ENCODE peak calls at places on chromosomes 1 and 21, in seven cellular contexts. W, I, U, K, O, X and B are unnamed samples.

GRCh38 chr1:77487631-77488030 is 194.8 kb downstream of the ZZZ3 start:
- DNase-seq in K (no peak), U (no peak), W (no peak), X (no peak), I (no peak), O (no peak), B (no peak)

GRCh38 chr1:235990376-235990795 is 74.5 kb downstream of the NID1 start:
- DNase-seq in K (peak; percentile 79), O (no peak), X (no peak), I (no peak), W (no peak), U (no peak), B (no peak)

GRCh38 chr1:21329209-21329844 is 39.1 kb upstream of the ECE1 start:
- DNase-seq in X (peak; percentile 55), I (no peak), O (no peak), W (no peak), U (no peak), K (no peak), B (no peak)

GRCh38 chr1:236147521-236148470 is 5.5 kb downstream of the GPR137B start:
- DNase-seq in W (no peak), K (no peak), X (no peak), I (no peak), U (no peak), O (no peak), B (no peak)

GRCh38 chr1:8702121-8702520 is 115.3 kb downstream of the RERE start:
- DNase-seq in X (no peak), I (peak; percentile 72), U (no peak), K (no peak), W (peak; percentile 73), O (peak; percentile 71), B (no peak)

GRCh38 chr1:217896490-217896889 is 265.3 kb downstream of the SPATA17 start:
- DNase-seq in O (no peak), X (no peak), I (no peak), W (no peak), U (no peak), K (peak; percentile 85), B (no peak)

GRCh38 chr1:206833741-206834140 is 31.7 kb upstream of the IL20 start:
- DNase-seq in O (no peak), W (no peak), K (no peak), I (peak; percentile 61), U (no peak), X (no peak), B (no peak)

GRCh38 chr1:10779201-10779600 is 17.2 kb downstream of the CASZ1 start:
- DNase-seq in K (peak; percentile 76), W (peak; percentile 73), O (no peak), X (no peak), I (peak; percentile 59), U (no peak), B (no peak)

GRCh38 chr1:167747988-167748387 is 26.2 kb downstream of the MPZL1 start:
- DNase-seq in U (no peak), K (peak; percentile 32), O (no peak), X (no peak), W (no peak), I (no peak), B (no peak)

DNA sequence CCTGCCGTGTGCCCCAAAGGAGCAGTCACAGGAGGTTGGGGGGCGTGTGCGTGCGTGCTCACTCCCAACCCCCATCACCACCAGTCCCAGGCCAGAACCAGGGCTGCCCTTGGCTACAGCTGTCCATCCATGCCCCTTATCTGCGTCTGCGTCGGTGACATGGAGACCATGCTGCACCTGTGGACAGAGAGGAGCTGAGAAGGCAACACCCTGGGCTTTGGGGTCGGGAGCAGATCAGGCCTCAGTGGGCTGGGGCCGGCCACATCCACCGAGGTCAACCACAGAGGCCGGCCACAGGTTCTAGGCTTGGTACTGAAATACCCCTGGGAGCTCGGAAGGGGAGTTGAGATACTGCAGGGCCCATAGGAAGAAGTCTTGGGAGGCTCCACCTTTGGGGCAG is 23.5 kb downstream of the COL6A1 start:
- DNase-seq in O (no peak), U (no peak), K (no peak), X (no peak), W (no peak), I (no peak), B (no peak)
- H3K9me3 ChIP-seq in O (no peaks in the 10 kb centered on the region), U (no peaks in the 10 kb centered on the region), K (no peaks in the 10 kb centered on the region), X (no peaks in the 10 kb centered on the region), W (no peaks in the 10 kb centered on the region), I (no peaks in the 10 kb centered on the region), B (no peaks in the 10 kb centered on the region)

DNA sequence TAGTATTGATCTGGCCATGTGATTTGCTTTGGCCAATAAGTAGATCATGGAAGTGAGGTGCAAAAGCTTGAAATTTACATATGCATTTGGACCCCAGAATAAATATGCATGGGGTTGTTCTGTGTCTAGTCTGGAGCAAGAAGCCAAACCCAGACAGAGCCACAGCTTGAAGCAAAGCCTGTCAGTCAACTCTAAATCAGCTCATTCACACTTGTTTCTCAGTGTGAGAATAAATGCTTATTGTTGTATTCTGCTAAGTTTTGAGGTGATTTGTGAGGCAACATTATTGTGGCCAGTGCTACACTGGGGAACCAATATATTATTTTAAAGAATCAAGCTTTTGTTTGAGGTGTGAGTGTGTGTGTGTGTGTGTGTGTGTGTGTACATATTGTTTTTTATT is 12.2 kb upstream of the PGLYRP3 start:
- DNase-seq in I (no peak), O (no peak), U (no peak), K (no peak), W (no peak), X (no peak), B (no peak)
- H3K9me3 ChIP-seq in I (peaks cover 7% of the 10 kb centered on the region), O (no peaks in the 10 kb centered on the region), U (peaks cover 20% of the 10 kb centered on the region), K (no peaks in the 10 kb centered on the region), W (peaks cover 6% of the 10 kb centered on the region), X (no peaks in the 10 kb centered on the region), B (peaks cover 3% of the 10 kb centered on the region)

GRCh38 chr1:246987083-246987690 is 20.7 kb downstream of the ZNF695 start:
- DNase-seq in K (no peak), U (no peak), X (no peak), O (no peak), W (no peak), I (no peak), B (no peak)
- H3K9me3 ChIP-seq in K (no peaks in the 10 kb centered on the region), U (peaks cover 74% of the 10 kb centered on the region), X (no peaks in the 10 kb centered on the region), O (peaks cover 12% of the 10 kb centered on the region), W (peaks cover 65% of the 10 kb centered on the region), I (peaks cover 92% of the 10 kb centered on the region), B (peaks cover 8% of the 10 kb centered on the region)

GRCh38 chr21:44623575-44623974 is 3.3 kb upstream of the KRTAP10-9 start:
- DNase-seq in U (no peak), I (no peak), K (no peak), W (no peak), O (no peak), X (no peak), B (no peak)
- H3K9me3 ChIP-seq in U (peaks cover 14% of the 10 kb centered on the region), I (peaks cover 13% of the 10 kb centered on the region), K (no peaks in the 10 kb centered on the region), W (peaks cover 12% of the 10 kb centered on the region), O (no peaks in the 10 kb centered on the region), X (no peaks in the 10 kb centered on the region), B (peaks cover 4% of the 10 kb centered on the region)

GRCh38 chr1:28566931-28567330 is 14.0 kb downstream of the TRNAU1AP start:
- DNase-seq in X (no peak), O (no peak), U (no peak), K (no peak), I (no peak), W (no peak), B (no peak)
- H3K9me3 ChIP-seq in X (no peaks in the 10 kb centered on the region), O (no peaks in the 10 kb centered on the region), U (no peaks in the 10 kb centered on the region), K (no peaks in the 10 kb centered on the region), I (no peaks in the 10 kb centered on the region), W (no peaks in the 10 kb centered on the region), B (no peaks in the 10 kb centered on the region)

DNA sequence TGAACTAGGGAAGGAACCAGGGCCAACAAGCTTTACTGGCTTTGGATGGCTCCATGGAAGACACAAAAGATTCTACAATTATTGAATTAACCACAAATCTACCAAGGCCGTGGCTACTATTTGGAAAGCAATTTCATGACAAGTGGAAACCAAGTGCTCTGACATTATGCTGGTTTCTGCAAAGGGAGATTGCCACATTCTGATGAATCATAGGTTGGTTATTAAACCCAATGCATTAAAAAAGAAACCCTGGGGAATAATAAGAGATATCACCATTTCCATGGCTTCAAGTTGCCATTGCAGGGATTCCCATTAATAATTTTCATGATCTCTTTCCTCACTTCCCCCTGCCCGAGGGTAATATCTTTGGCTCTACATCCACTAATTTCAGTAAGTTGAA is 359.2 kb upstream of the NCAM2 start:
- DNase-seq in I (no peak), O (no peak), U (no peak), K (no peak), X (no peak), W (no peak), B (no peak)
- H3K9me3 ChIP-seq in I (no peaks in the 10 kb centered on the region), O (peaks cover 1% of the 10 kb centered on the region), U (no peaks in the 10 kb centered on the region), K (no peaks in the 10 kb centered on the region), X (no peaks in the 10 kb centered on the region), W (no peaks in the 10 kb centered on the region), B (no peaks in the 10 kb centered on the region)

DNA sequence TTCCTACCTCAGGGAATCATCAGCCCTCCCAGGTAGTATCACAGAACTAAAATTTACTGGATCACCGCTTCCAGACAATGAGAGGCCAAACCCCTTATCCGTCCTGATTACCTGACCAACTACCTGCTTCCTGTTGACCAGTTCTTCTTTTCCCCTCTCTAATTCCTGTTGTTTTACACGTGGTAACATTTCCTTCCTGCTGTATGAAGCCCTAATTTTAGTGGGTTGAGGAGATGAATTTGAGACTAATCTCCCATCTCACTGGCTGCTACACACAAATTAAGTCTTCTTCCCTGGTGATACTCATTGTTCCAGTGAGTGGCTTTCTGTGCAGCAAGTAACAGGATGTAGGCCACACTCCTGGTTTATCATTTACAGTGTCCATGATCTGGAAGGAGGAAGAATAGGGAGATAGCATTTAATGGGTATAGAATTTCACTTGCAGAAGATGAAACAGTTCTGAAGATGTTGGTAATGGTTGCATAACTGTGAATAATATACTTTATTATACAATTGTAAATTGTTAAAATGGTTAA is 2112.9 kb downstream of the NCAM2 start:
- DNase-seq in O (no peak), W (no peak), K (no peak), I (no peak), U (no peak), X (no peak), B (no peak)
- H3K9me3 ChIP-seq in O (no peaks in the 10 kb centered on the region), W (no peaks in the 10 kb centered on the region), K (no peaks in the 10 kb centered on the region), I (no peaks in the 10 kb centered on the region), U (no peaks in the 10 kb centered on the region), X (no peaks in the 10 kb centered on the region), B (no peaks in the 10 kb centered on the region)